ENCODE peak calls at places on chromosomes 2 and 18, in seven cellular contexts. W, V, C, I, K, D and L are unnamed samples.
A peak's percentile ranks its signal among the peaks of the same experiment; 100 is the strongest.

GRCh38 chr18:26804474-26804873 is 61.0 kb downstream of the AQP4 start:
- DNase-seq in V (no peak), K (no peak), I (no peak), W (peak; percentile 15), C (no peak), D (peak; percentile 35), L (no peak)

GRCh38 chr2:43890855-43891254 is 52.1 kb downstream of the ABCG8 start:
- DNase-seq in C (no peak), V (no peak), I (no peak), W (no peak), K (peak; percentile 11), D (peak; percentile 43), L (peak; percentile 19)

GRCh38 chr2:69997296-69998184 is 36.1 kb upstream of the ASPRV1 start:
- DNase-seq in V (no peak), K (no peak), C (peak; percentile 21), W (no peak), I (peak; percentile 53), D (peak; percentile 15), L (no peak)

GRCh38 chr2:219158025-219158424 is 2.6 kb downstream of the NHEJ1 start:
- DNase-seq in D (no peak), C (no peak), W (no peak), K (no peak), V (no peak), I (no peak), L (no peak)

GRCh38 chr18:5295231-5295920 is at the start of gene ZBTB14:
- DNase-seq in C (no peak), V (peak; percentile 62), W (peak; percentile 48), D (peak; percentile 53), K (no peak), I (peak; percentile 43), L (peak; percentile 31)

GRCh38 chr2:239278361-239278760 is 122.5 kb downstream of the HDAC4 start:
- DNase-seq in C (no peak), W (no peak), V (no peak), I (no peak), D (no peak), K (no peak), L (no peak)

GRCh38 chr2:66478729-66479316 is 43.9 kb downstream of the MEIS1 start:
- DNase-seq in V (no peak), K (no peak), I (no peak), C (no peak), W (no peak), D (no peak), L (no peak)

GRCh38 chr2:241500016-241500415 is 8.4 kb downstream of the STK25 start:
- DNase-seq in C (no peak), W (no peak), D (no peak), I (no peak), V (no peak), K (no peak), L (no peak)

GRCh38 chr2:197803033-197803444 is 1.4 kb upstream of the PLCL1 start:
- DNase-seq in I (no peak), K (peak; percentile 34), W (no peak), D (peak; percentile 62), V (no peak), C (no peak), L (peak; percentile 14)

GRCh38 chr2:205574041-205574440 is 108.3 kb upstream of the NRP2 start:
- DNase-seq in D (no peak), C (no peak), K (peak; percentile 25), I (no peak), W (no peak), V (no peak), L (no peak)

GRCh38 chr2:143581989-143582719 is 452.9 kb downstream of the ARHGAP15 start:
- DNase-seq in D (no peak), C (no peak), W (no peak), I (no peak), V (no peak), K (no peak), L (no peak)

GRCh38 chr18:23354625-23355024 is 98.5 kb upstream of the RIOK3 start:
- DNase-seq in D (peak; percentile 31), V (no peak), W (no peak), K (no peak), I (no peak), C (no peak), L (no peak)

GRCh38 chr2:224802407-224802806 is 86.2 kb upstream of the CCDC195 start:
- DNase-seq in K (no peak), I (peak; percentile 31), V (no peak), W (no peak), D (no peak), C (peak; percentile 15), L (no peak)

GRCh38 chr2:105494683-105495425 is 96.0 kb upstream of the FHL2 start:
- DNase-seq in W (no peak), C (no peak), D (no peak), I (no peak), K (no peak), V (no peak), L (no peak)

GRCh38 chr2:185006481-185006880 is 408.2 kb downstream of the ZNF804A start:
- DNase-seq in I (peak; percentile 34), C (no peak), W (peak; percentile 47), V (no peak), D (no peak), K (no peak), L (no peak)

GRCh38 chr2:8276071-8276470 is 405.8 kb upstream of the ID2 start:
- DNase-seq in I (no peak), D (no peak), W (no peak), K (no peak), V (no peak), C (no peak), L (no peak)

GRCh38 chr18:31099490-31100230 is 2.6 kb downstream of the DSC2 start:
- DNase-seq in I (no peak), W (no peak), D (no peak), V (no peak), K (no peak), C (no peak), L (no peak)

GRCh38 chr2:75379811-75380210 is 180.5 kb upstream of the TACR1 start:
- DNase-seq in V (no peak), D (no peak), I (no peak), C (no peak), K (no peak), W (no peak), L (no peak)

GRCh38 chr18:6624729-6625308 is 104.7 kb upstream of the ARHGAP28 start:
- DNase-seq in C (peak; percentile 40), K (peak; percentile 13), D (peak; percentile 80), V (no peak), W (no peak), I (no peak), L (no peak)

GRCh38 chr2:32009479-32010256 is 1.1 kb downstream of the MEMO1 start:
- DNase-seq in W (peak; percentile 34), D (peak; percentile 14), C (no peak), I (peak; percentile 34), V (peak; percentile 25), K (no peak), L (no peak)

GRCh38 chr18:22698711-22699110 is 234.4 kb upstream of the RBBP8 start:
- DNase-seq in C (no peak), I (no peak), K (no peak), V (no peak), D (no peak), W (no peak), L (no peak)

GRCh38 chr2:88027709-88028389 is 11.5 kb upstream of the RNU2-63P start:
- DNase-seq in I (no peak), K (no peak), D (no peak), C (no peak), W (no peak), V (no peak), L (no peak)

GRCh38 chr2:26139269-26140183 is 33.4 kb upstream of the GAREM2 start:
- DNase-seq in C (no peak), I (no peak), K (no peak), V (no peak), W (no peak), D (no peak), L (no peak)

GRCh38 chr2:20190862-20191713 is 33.8 kb downstream of the SDC1 start:
- DNase-seq in C (no peak), K (no peak), I (peak; percentile 79), W (no peak), V (no peak), D (no peak), L (no peak)
- TF ChIP-seq CTCF in C (peak; percentile 60), K (peak; percentile 33), I (peak; percentile 63), W (no peak), V (no peak), D (no peak), L (peak; percentile 23)

GRCh38 chr2:47006374-47007220 is 91.0 kb upstream of the MCFD2 start:
- DNase-seq in W (no peak), D (no peak), K (no peak), V (no peak), C (no peak), I (no peak), L (no peak)
- TF ChIP-seq CTCF in W (no peak), D (no peak), K (no peak), V (no peak), C (no peak), I (no peak), L (no peak)

GRCh38 chr2:54176577-54176976 is 61.2 kb downstream of the ACYP2 start:
- DNase-seq in V (no peak), K (peak; percentile 14), D (peak; percentile 51), W (peak; percentile 64), I (peak; percentile 54), C (no peak), L (peak; percentile 11)
- TF ChIP-seq CTCF in V (no peak), K (peak; percentile 68), D (peak; percentile 56), W (no peak), I (peak; percentile 69), C (peak; percentile 58), L (peak; percentile 62)

GRCh38 chr2:168246072-168246482 is 1.3 kb downstream of the STK39 start:
- DNase-seq in D (no peak), I (no peak), K (no peak), W (no peak), C (no peak), V (no peak), L (no peak)

GRCh38 chr2:168246483-168247340 is 683 bp downstream of the STK39 start:
- DNase-seq in K (no peak), D (peak; percentile 70), W (peak; percentile 68), V (peak; percentile 50), I (peak; percentile 60), C (no peak), L (no peak)

GRCh38 chr2:168244318-168244717 is 3.1 kb downstream of the STK39 start:
- DNase-seq in I (no peak), K (no peak), C (no peak), V (no peak), W (no peak), D (no peak), L (no peak)

GRCh38 chr2:168245074-168245825 is 2.1 kb downstream of the STK39 start:
- DNase-seq in C (no peak), D (no peak), K (no peak), I (no peak), W (no peak), V (no peak), L (no peak)

GRCh38 chr2:168247341-168248305 is at the start of gene STK39:
- DNase-seq in W (peak; percentile 82), K (no peak), D (peak; percentile 80), V (peak; percentile 72), C (no peak), I (peak; percentile 85), L (no peak)
- TF ChIP-seq CTCF in W (no peak), K (peak; percentile 3), D (no peak), V (no peak), C (peak; percentile 31), I (peak; percentile 27), L (no peak)

GRCh38 chr18:68925268-68925667 is 127.4 kb downstream of the CCDC102B start:
- DNase-seq in V (no peak), D (peak; percentile 1), W (no peak), I (no peak), K (no peak), C (no peak), L (no peak)
- TF ChIP-seq CTCF in V (no peak), D (peak; percentile 35), W (peak; percentile 55), I (peak; percentile 73), K (peak; percentile 28), C (no peak), L (peak; percentile 30)